ENCODE peak calls at places on chromosomes 4 and X, in ten cellular contexts. One of them, this sample, is unnamed.
A peak's percentile ranks its signal among the peaks of the same experiment; 100 is the strongest.

GRCh38 chr4:16667464-16667863 is 231.0 kb downstream of the LDB2 start:
- DNase-seq in cardiac fibroblast: peak; percentile 84
- DNase-seq in neural crest cell: no peak
- DNase-seq in ascending aorta: no peak
- DNase-seq in neural progenitor cell: no peak
- DNase-seq in activated CD4-positive, alpha-beta T cell treated with anti-CD3 and anti-CD28 coated beads, Interleukin-2, amount 50 U/mL, for 1 hour: no peak
- DNase-seq in naive thymus-derived CD8-positive, alpha-beta T cell: no peak
- DNase-seq in osteocyte: no peak
- DNase-seq in fibroblast of pulmonary artery: peak; percentile 64
- DNase-seq in ureter: no peak
- DNase-seq in this sample: no peak

GRCh38 chr4:109026588-109026987 is 263.7 kb upstream of the ETNPPL start:
- DNase-seq in cardiac fibroblast: peak; percentile 40
- DNase-seq in neural crest cell: no peak
- DNase-seq in ascending aorta: no peak
- DNase-seq in neural progenitor cell: no peak
- DNase-seq in activated CD4-positive, alpha-beta T cell treated with anti-CD3 and anti-CD28 coated beads, Interleukin-2, amount 50 U/mL, for 1 hour: no peak
- DNase-seq in naive thymus-derived CD8-positive, alpha-beta T cell: no peak
- DNase-seq in osteocyte: no peak
- DNase-seq in fibroblast of pulmonary artery: peak; percentile 26
- DNase-seq in ureter: no peak
- DNase-seq in this sample: no peak

GRCh38 chr4:184968784-184969201 is 49.5 kb upstream of the HELT start:
- DNase-seq in cardiac fibroblast: no peak
- DNase-seq in neural crest cell: no peak
- DNase-seq in ascending aorta: no peak
- DNase-seq in neural progenitor cell: no peak
- DNase-seq in activated CD4-positive, alpha-beta T cell treated with anti-CD3 and anti-CD28 coated beads, Interleukin-2, amount 50 U/mL, for 1 hour: no peak
- DNase-seq in naive thymus-derived CD8-positive, alpha-beta T cell: no peak
- DNase-seq in osteocyte: peak; percentile 76
- DNase-seq in fibroblast of pulmonary artery: no peak
- DNase-seq in ureter: peak; percentile 79
- DNase-seq in this sample: no peak

GRCh38 chr4:146255463-146255862 is 41.1 kb downstream of the REELD1 start:
- DNase-seq in cardiac fibroblast: peak; percentile 69
- DNase-seq in neural crest cell: no peak
- DNase-seq in ascending aorta: no peak
- DNase-seq in neural progenitor cell: no peak
- DNase-seq in activated CD4-positive, alpha-beta T cell treated with anti-CD3 and anti-CD28 coated beads, Interleukin-2, amount 50 U/mL, for 1 hour: no peak
- DNase-seq in naive thymus-derived CD8-positive, alpha-beta T cell: no peak
- DNase-seq in osteocyte: no peak
- DNase-seq in fibroblast of pulmonary artery: peak; percentile 67
- DNase-seq in ureter: no peak
- DNase-seq in this sample: no peak

GRCh38 chr4:76078033-76078613 is 3.6 kb downstream of the ART3 start:
- DNase-seq in cardiac fibroblast: peak; percentile 23
- DNase-seq in neural crest cell: no peak
- DNase-seq in ascending aorta: no peak
- DNase-seq in neural progenitor cell: no peak
- DNase-seq in activated CD4-positive, alpha-beta T cell treated with anti-CD3 and anti-CD28 coated beads, Interleukin-2, amount 50 U/mL, for 1 hour: no peak
- DNase-seq in naive thymus-derived CD8-positive, alpha-beta T cell: no peak
- DNase-seq in osteocyte: no peak
- DNase-seq in fibroblast of pulmonary artery: peak; percentile 15
- DNase-seq in ureter: no peak
- DNase-seq in this sample: no peak

GRCh38 chr4:159267023-159267939 is 164.4 kb downstream of the RAPGEF2 start:
- DNase-seq in cardiac fibroblast: peak; percentile 43
- DNase-seq in neural crest cell: no peak
- DNase-seq in ascending aorta: no peak
- DNase-seq in neural progenitor cell: peak; percentile 18
- DNase-seq in activated CD4-positive, alpha-beta T cell treated with anti-CD3 and anti-CD28 coated beads, Interleukin-2, amount 50 U/mL, for 1 hour: no peak
- DNase-seq in naive thymus-derived CD8-positive, alpha-beta T cell: no peak
- DNase-seq in osteocyte: no peak
- DNase-seq in fibroblast of pulmonary artery: peak; percentile 46
- DNase-seq in ureter: no peak
- DNase-seq in this sample: no peak

GRCh38 chr4:111632752-111633151 is 512.5 kb upstream of the FAM241A start:
- DNase-seq in cardiac fibroblast: peak; percentile 68
- DNase-seq in neural crest cell: no peak
- DNase-seq in ascending aorta: no peak
- DNase-seq in neural progenitor cell: no peak
- DNase-seq in activated CD4-positive, alpha-beta T cell treated with anti-CD3 and anti-CD28 coated beads, Interleukin-2, amount 50 U/mL, for 1 hour: no peak
- DNase-seq in naive thymus-derived CD8-positive, alpha-beta T cell: no peak
- DNase-seq in osteocyte: no peak
- DNase-seq in fibroblast of pulmonary artery: peak; percentile 46
- DNase-seq in ureter: no peak
- DNase-seq in this sample: no peak

GRCh38 chrX:65871671-65872311 is 168.1 kb downstream of the VSIG4 start:
- DNase-seq in cardiac fibroblast: peak; percentile 74
- DNase-seq in neural crest cell: no peak
- DNase-seq in ascending aorta: no peak
- DNase-seq in neural progenitor cell: peak; percentile 40
- DNase-seq in activated CD4-positive, alpha-beta T cell treated with anti-CD3 and anti-CD28 coated beads, Interleukin-2, amount 50 U/mL, for 1 hour: no peak
- DNase-seq in naive thymus-derived CD8-positive, alpha-beta T cell: no peak
- DNase-seq in osteocyte: no peak
- DNase-seq in fibroblast of pulmonary artery: peak; percentile 51
- DNase-seq in ureter: no peak
- DNase-seq in this sample: peak; percentile 67

GRCh38 chrX:29948653-29949052 is 266.7 kb upstream of the MAGEB2 start:
- DNase-seq in cardiac fibroblast: peak; percentile 50
- DNase-seq in neural crest cell: no peak
- DNase-seq in ascending aorta: no peak
- DNase-seq in neural progenitor cell: no peak
- DNase-seq in activated CD4-positive, alpha-beta T cell treated with anti-CD3 and anti-CD28 coated beads, Interleukin-2, amount 50 U/mL, for 1 hour: no peak
- DNase-seq in naive thymus-derived CD8-positive, alpha-beta T cell: no peak
- DNase-seq in osteocyte: no peak
- DNase-seq in fibroblast of pulmonary artery: peak; percentile 56
- DNase-seq in ureter: no peak
- DNase-seq in this sample: no peak

GRCh38 chr4:43089730-43090129 is 197.2 kb downstream of the GRXCR1 start:
- DNase-seq in cardiac fibroblast: no peak
- DNase-seq in neural crest cell: no peak
- DNase-seq in ascending aorta: peak; percentile 14
- DNase-seq in neural progenitor cell: no peak
- DNase-seq in activated CD4-positive, alpha-beta T cell treated with anti-CD3 and anti-CD28 coated beads, Interleukin-2, amount 50 U/mL, for 1 hour: no peak
- DNase-seq in naive thymus-derived CD8-positive, alpha-beta T cell: no peak
- DNase-seq in osteocyte: no peak
- DNase-seq in fibroblast of pulmonary artery: peak; percentile 2
- DNase-seq in ureter: no peak
- DNase-seq in this sample: no peak

GRCh38 chrX:56728752-56729151 is 291 bp upstream of the NBDY start:
- DNase-seq in cardiac fibroblast: peak; percentile 28
- DNase-seq in neural crest cell: peak; percentile 1
- DNase-seq in ascending aorta: no peak
- DNase-seq in neural progenitor cell: no peak
- DNase-seq in activated CD4-positive, alpha-beta T cell treated with anti-CD3 and anti-CD28 coated beads, Interleukin-2, amount 50 U/mL, for 1 hour: peak; percentile 15
- DNase-seq in naive thymus-derived CD8-positive, alpha-beta T cell: peak; percentile 33
- DNase-seq in osteocyte: no peak
- DNase-seq in fibroblast of pulmonary artery: peak; percentile 26
- DNase-seq in ureter: no peak
- DNase-seq in this sample: no peak

GRCh38 chrX:44906041-44906440 is 33.1 kb downstream of the KDM6A start:
- DNase-seq in cardiac fibroblast: no peak
- DNase-seq in neural crest cell: no peak
- DNase-seq in ascending aorta: no peak
- DNase-seq in neural progenitor cell: no peak
- DNase-seq in activated CD4-positive, alpha-beta T cell treated with anti-CD3 and anti-CD28 coated beads, Interleukin-2, amount 50 U/mL, for 1 hour: no peak
- DNase-seq in naive thymus-derived CD8-positive, alpha-beta T cell: no peak
- DNase-seq in osteocyte: no peak
- DNase-seq in fibroblast of pulmonary artery: no peak
- DNase-seq in ureter: no peak
- DNase-seq in this sample: no peak

GRCh38 chr4:35559559-35560365 is 684.6 kb downstream of the ARAP2 start:
- DNase-seq in cardiac fibroblast: no peak
- DNase-seq in neural crest cell: no peak
- DNase-seq in ascending aorta: no peak
- DNase-seq in neural progenitor cell: peak; percentile 23
- DNase-seq in activated CD4-positive, alpha-beta T cell treated with anti-CD3 and anti-CD28 coated beads, Interleukin-2, amount 50 U/mL, for 1 hour: no peak
- DNase-seq in naive thymus-derived CD8-positive, alpha-beta T cell: no peak
- DNase-seq in osteocyte: no peak
- DNase-seq in fibroblast of pulmonary artery: no peak
- DNase-seq in ureter: no peak
- DNase-seq in this sample: peak; percentile 10

GRCh38 chrX:24899391-24899790 is 116.4 kb downstream of the ARX start:
- DNase-seq in cardiac fibroblast: no peak
- DNase-seq in neural crest cell: no peak
- DNase-seq in ascending aorta: no peak
- DNase-seq in neural progenitor cell: peak; percentile 65
- DNase-seq in activated CD4-positive, alpha-beta T cell treated with anti-CD3 and anti-CD28 coated beads, Interleukin-2, amount 50 U/mL, for 1 hour: no peak
- DNase-seq in naive thymus-derived CD8-positive, alpha-beta T cell: no peak
- DNase-seq in osteocyte: no peak
- DNase-seq in fibroblast of pulmonary artery: no peak
- DNase-seq in ureter: no peak
- DNase-seq in this sample: no peak

GRCh38 chrX:15822922-15823321 is 31.7 kb downstream of the AP1S2 start:
- DNase-seq in cardiac fibroblast: no peak
- DNase-seq in neural crest cell: no peak
- DNase-seq in ascending aorta: no peak
- DNase-seq in neural progenitor cell: no peak
- DNase-seq in activated CD4-positive, alpha-beta T cell treated with anti-CD3 and anti-CD28 coated beads, Interleukin-2, amount 50 U/mL, for 1 hour: no peak
- DNase-seq in naive thymus-derived CD8-positive, alpha-beta T cell: no peak
- DNase-seq in osteocyte: no peak
- DNase-seq in fibroblast of pulmonary artery: no peak
- DNase-seq in ureter: no peak
- DNase-seq in this sample: no peak

GRCh38 chr4:4719446-4719845 is 140.0 kb upstream of the MSX1 start:
- DNase-seq in cardiac fibroblast: no peak
- DNase-seq in neural crest cell: no peak
- DNase-seq in ascending aorta: no peak
- DNase-seq in neural progenitor cell: no peak
- DNase-seq in activated CD4-positive, alpha-beta T cell treated with anti-CD3 and anti-CD28 coated beads, Interleukin-2, amount 50 U/mL, for 1 hour: no peak
- DNase-seq in naive thymus-derived CD8-positive, alpha-beta T cell: no peak
- DNase-seq in osteocyte: no peak
- DNase-seq in fibroblast of pulmonary artery: no peak
- DNase-seq in ureter: no peak
- DNase-seq in this sample: no peak

GRCh38 chr4:38013461-38014366 is 53.5 kb downstream of the PTTG2 start:
- DNase-seq in cardiac fibroblast: peak; percentile 31
- DNase-seq in neural crest cell: no peak
- DNase-seq in ascending aorta: no peak
- DNase-seq in neural progenitor cell: no peak
- DNase-seq in activated CD4-positive, alpha-beta T cell treated with anti-CD3 and anti-CD28 coated beads, Interleukin-2, amount 50 U/mL, for 1 hour: no peak
- DNase-seq in naive thymus-derived CD8-positive, alpha-beta T cell: no peak
- DNase-seq in osteocyte: no peak
- DNase-seq in fibroblast of pulmonary artery: peak; percentile 42
- DNase-seq in ureter: no peak
- DNase-seq in this sample: peak; percentile 31

GRCh38 chr4:184814686-184815045 is 11.1 kb downstream of the ACSL1 start:
- DNase-seq in cardiac fibroblast: peak; percentile 55
- DNase-seq in neural crest cell: no peak
- DNase-seq in ascending aorta: no peak
- DNase-seq in neural progenitor cell: no peak
- DNase-seq in activated CD4-positive, alpha-beta T cell treated with anti-CD3 and anti-CD28 coated beads, Interleukin-2, amount 50 U/mL, for 1 hour: no peak
- DNase-seq in naive thymus-derived CD8-positive, alpha-beta T cell: no peak
- DNase-seq in osteocyte: no peak
- DNase-seq in fibroblast of pulmonary artery: no peak
- DNase-seq in ureter: no peak
- DNase-seq in this sample: no peak

GRCh38 chrX:1657367-1658082 is 42.7 kb downstream of the ASMT start:
- DNase-seq in cardiac fibroblast: peak; percentile 50
- DNase-seq in neural crest cell: no peak
- DNase-seq in ascending aorta: no peak
- DNase-seq in neural progenitor cell: peak; percentile 42
- DNase-seq in activated CD4-positive, alpha-beta T cell treated with anti-CD3 and anti-CD28 coated beads, Interleukin-2, amount 50 U/mL, for 1 hour: peak; percentile 28
- DNase-seq in naive thymus-derived CD8-positive, alpha-beta T cell: peak; percentile 45
- DNase-seq in osteocyte: no peak
- DNase-seq in fibroblast of pulmonary artery: peak; percentile 76
- DNase-seq in ureter: no peak
- DNase-seq in this sample: no peak

GRCh38 chr4:102392033-102392744 is 46.9 kb upstream of the SLC39A8 start:
- DNase-seq in cardiac fibroblast: no peak
- DNase-seq in neural crest cell: no peak
- DNase-seq in ascending aorta: no peak
- DNase-seq in neural progenitor cell: peak; percentile 2
- DNase-seq in activated CD4-positive, alpha-beta T cell treated with anti-CD3 and anti-CD28 coated beads, Interleukin-2, amount 50 U/mL, for 1 hour: no peak
- DNase-seq in naive thymus-derived CD8-positive, alpha-beta T cell: no peak
- DNase-seq in osteocyte: no peak
- DNase-seq in fibroblast of pulmonary artery: no peak
- DNase-seq in ureter: no peak
- DNase-seq in this sample: no peak

GRCh38 chr4:80255374-80256095 is 10.9 kb upstream of the FGF5 start:
- DNase-seq in cardiac fibroblast: peak; percentile 47
- DNase-seq in neural crest cell: no peak
- DNase-seq in ascending aorta: no peak
- DNase-seq in neural progenitor cell: no peak
- DNase-seq in activated CD4-positive, alpha-beta T cell treated with anti-CD3 and anti-CD28 coated beads, Interleukin-2, amount 50 U/mL, for 1 hour: no peak
- DNase-seq in naive thymus-derived CD8-positive, alpha-beta T cell: no peak
- DNase-seq in osteocyte: no peak
- DNase-seq in fibroblast of pulmonary artery: no peak
- DNase-seq in ureter: no peak
- DNase-seq in this sample: no peak

GRCh38 chrX:127207326-127207725 is 387.8 kb downstream of the PRR32 start:
- DNase-seq in cardiac fibroblast: no peak
- DNase-seq in neural crest cell: no peak
- DNase-seq in ascending aorta: no peak
- DNase-seq in neural progenitor cell: peak; percentile 73
- DNase-seq in activated CD4-positive, alpha-beta T cell treated with anti-CD3 and anti-CD28 coated beads, Interleukin-2, amount 50 U/mL, for 1 hour: no peak
- DNase-seq in naive thymus-derived CD8-positive, alpha-beta T cell: no peak
- DNase-seq in osteocyte: no peak
- DNase-seq in fibroblast of pulmonary artery: no peak
- DNase-seq in ureter: no peak
- DNase-seq in this sample: no peak